ENCODE peak calls at places on chromosomes 12 and 14, in nine cellular contexts. T, H, Z, V, G, Y, U, C and J are unnamed samples.
A peak's percentile ranks its signal among the peaks of the same experiment; 100 is the strongest.

GRCh38 chr14:37034410-37035285 is 137.8 kb downstream of the SLC25A21 start:
- DNase-seq in C (no peak), V (peak; percentile 71), T (no peak), H (no peak), G (peak; percentile 24), Z (no peak), U (no peak), Y (peak; percentile 42), J (peak; percentile 48)

GRCh38 chr12:130655010-130655409 is 61.1 kb downstream of the RIMBP2 start:
- DNase-seq in G (no peak), Z (no peak), T (no peak), U (no peak), H (no peak), V (no peak), Y (no peak), C (no peak), J (no peak)

GRCh38 chr14:102320033-102320660 is 601 bp downstream of the ZNF839 start:
- DNase-seq in Y (peak; percentile 75), U (peak; percentile 49), H (no peak), T (peak; percentile 57), C (peak; percentile 47), G (peak; percentile 42), Z (peak; percentile 57), V (peak; percentile 57), J (peak; percentile 48)

GRCh38 chr12:79337891-79338290 is 352.9 kb downstream of the PAWR start:
- DNase-seq in U (no peak), T (no peak), C (no peak), Z (no peak), Y (no peak), G (no peak), H (no peak), V (no peak), J (no peak)

GRCh38 chr12:131950182-131950913 is 606 bp downstream of the EP400 start:
- DNase-seq in U (peak; percentile 58), Y (no peak), G (no peak), Z (peak; percentile 56), V (peak; percentile 35), T (peak; percentile 48), C (peak; percentile 45), H (no peak), J (no peak)

GRCh38 chr14:34676516-34677211 is 37.7 kb downstream of the CFL2 start:
- DNase-seq in C (no peak), Y (no peak), Z (no peak), V (no peak), U (no peak), H (no peak), T (no peak), G (no peak), J (no peak)

GRCh38 chr14:83849999-83850611 is 1679.8 kb upstream of the FLRT2 start:
- DNase-seq in T (no peak), G (no peak), H (no peak), U (no peak), C (no peak), V (peak; percentile 26), Z (no peak), Y (no peak), J (no peak)

GRCh38 chr14:69716483-69717187 is 50.3 kb upstream of the SRSF5 start:
- DNase-seq in V (no peak), T (no peak), G (peak; percentile 76), U (peak; percentile 82), Y (peak; percentile 99), H (no peak), C (peak; percentile 36), Z (no peak), J (peak; percentile 88)

GRCh38 chr12:3207858-3208257 is 130.7 kb downstream of the TSPAN9 start:
- DNase-seq in G (no peak), Z (no peak), Y (no peak), C (peak; percentile 56), U (peak; percentile 39), H (no peak), T (no peak), V (no peak), J (no peak)

GRCh38 chr14:90820958-90821357 is 4.7 kb upstream of the TTC7B start:
- DNase-seq in C (peak; percentile 66), Z (peak; percentile 63), Y (peak; percentile 48), G (peak; percentile 21), T (no peak), V (no peak), U (peak; percentile 93), H (peak; percentile 84), J (peak; percentile 50)

GRCh38 chr12:120903382-120903817 is 758 bp downstream of the SPPL3 start:
- DNase-seq in T (peak; percentile 71), Y (peak; percentile 16), Z (peak; percentile 80), C (peak; percentile 68), H (peak; percentile 91), U (peak; percentile 79), G (peak; percentile 31), V (peak; percentile 6), J (peak; percentile 19)

GRCh38 chr12:52627395-52628110 is 9.2 kb upstream of the KRT73 start:
- DNase-seq in H (no peak), V (no peak), T (no peak), Y (no peak), Z (no peak), U (no peak), G (no peak), C (no peak), J (no peak)

GRCh38 chr14:59398841-59399240 is 66.3 kb downstream of the GPR135 start:
- DNase-seq in G (no peak), Z (no peak), H (no peak), Y (peak; percentile 12), U (peak; percentile 63), C (peak; percentile 85), T (no peak), V (no peak), J (no peak)

DNA sequence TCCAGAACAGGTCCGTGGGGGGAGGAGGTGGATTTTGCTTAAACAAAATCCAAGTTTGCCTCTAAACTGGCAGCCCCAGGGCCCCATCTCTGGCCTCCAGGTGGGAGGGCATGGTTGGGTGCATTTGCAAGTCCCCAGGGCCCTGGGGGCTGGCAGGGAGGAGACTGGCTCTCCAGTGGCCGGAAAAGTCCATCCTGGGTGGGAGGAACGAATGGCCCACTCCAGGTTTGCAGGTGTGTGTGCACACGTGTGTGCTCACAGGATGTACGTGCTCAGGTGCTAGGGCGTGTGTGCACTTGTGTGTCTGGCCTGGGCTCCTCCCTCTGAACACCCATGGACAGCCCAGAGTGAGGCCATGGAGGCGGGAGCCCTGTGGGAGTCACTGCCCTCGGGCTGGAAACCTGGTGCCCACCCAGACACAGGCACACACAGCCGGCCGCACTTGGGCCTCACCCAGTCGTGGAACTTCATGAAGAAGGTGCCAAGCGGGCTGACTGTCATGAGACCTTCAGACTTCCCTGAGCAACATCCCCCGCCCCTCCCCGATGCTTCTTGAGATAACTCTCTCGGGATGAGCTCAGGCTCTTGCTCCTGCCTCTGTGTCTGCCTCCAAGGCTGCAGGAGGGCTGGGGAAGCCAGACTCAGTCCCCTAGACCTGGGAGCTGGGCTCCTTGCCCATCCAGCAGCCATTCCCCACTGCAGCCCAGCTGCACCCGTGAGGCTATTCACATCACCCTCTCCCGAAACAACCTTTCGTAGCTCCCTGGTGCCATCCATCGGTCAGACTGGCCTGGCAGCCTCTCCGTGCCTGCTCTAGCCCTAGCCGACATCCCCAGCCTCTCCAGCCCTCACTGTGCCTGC is 9.4 kb downstream of the AHNAK2 start:
- DNase-seq in Z (no peak), C (no peak), V (peak; percentile 36), T (peak; percentile 71), Y (peak; percentile 37), H (peak; percentile 69), U (no peak), G (no peak), J (peak; percentile 39)
- TF ChIP-seq CTCF in Z (no peak), C (no peak), V (no peak), T (no peak), Y (no peak), H (no peak), U (no peak), G (no peak), J (peak; percentile 5)

DNA sequence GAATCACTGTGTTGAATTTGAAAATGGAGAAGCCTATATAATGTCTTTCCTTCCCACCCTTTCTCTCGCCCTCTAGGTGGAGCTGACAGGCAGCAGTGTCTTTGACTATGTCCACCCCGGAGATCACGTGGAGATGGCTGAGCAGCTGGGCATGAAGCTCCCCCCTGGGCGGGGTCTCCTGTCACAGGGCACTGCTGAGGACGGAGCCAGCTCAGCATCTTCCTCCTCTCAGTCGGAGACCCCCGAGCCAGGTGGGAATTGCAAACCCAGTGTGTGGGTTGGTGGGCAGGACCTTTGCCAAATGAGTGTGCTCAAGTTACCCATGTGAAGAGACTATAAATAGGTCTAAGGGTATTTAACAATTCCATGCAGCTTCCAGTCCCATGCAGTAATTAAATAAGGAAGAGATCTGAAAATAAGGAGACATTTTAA is 274.7 kb downstream of the EGLN3 start:
- DNase-seq in C (peak; percentile 4), V (peak; percentile 74), H (peak; percentile 7), T (no peak), Y (peak; percentile 81), Z (peak; percentile 3), U (no peak), G (no peak), J (peak; percentile 65)
- TF ChIP-seq CTCF in C (peak; percentile 31), V (peak; percentile 71), H (no peak), T (peak; percentile 52), Y (peak; percentile 77), Z (no peak), U (no peak), G (peak; percentile 41), J (peak; percentile 58)

GRCh38 chr14:99809376-99809775 is 16.2 kb downstream of the EML1 start:
- DNase-seq in V (no peak), T (no peak), Y (peak; percentile 29), U (no peak), Z (no peak), H (peak; percentile 83), G (peak; percentile 89), C (no peak), J (peak; percentile 95)

GRCh38 chr14:99807413-99808132 is 14.4 kb downstream of the EML1 start:
- DNase-seq in U (no peak), V (no peak), Y (peak; percentile 14), G (no peak), T (no peak), Z (no peak), H (no peak), C (no peak), J (peak; percentile 37)

GRCh38 chr14:99809864-99810854 is 16.9 kb downstream of the EML1 start:
- DNase-seq in C (no peak), Z (no peak), G (no peak), H (peak; percentile 57), V (no peak), U (no peak), T (no peak), Y (no peak), J (peak; percentile 31)

GRCh38 chr14:99808133-99808505 is 14.9 kb downstream of the EML1 start:
- DNase-seq in U (no peak), Z (no peak), C (no peak), G (no peak), T (no peak), V (no peak), Y (peak; percentile 4), H (no peak), J (no peak)

DNA sequence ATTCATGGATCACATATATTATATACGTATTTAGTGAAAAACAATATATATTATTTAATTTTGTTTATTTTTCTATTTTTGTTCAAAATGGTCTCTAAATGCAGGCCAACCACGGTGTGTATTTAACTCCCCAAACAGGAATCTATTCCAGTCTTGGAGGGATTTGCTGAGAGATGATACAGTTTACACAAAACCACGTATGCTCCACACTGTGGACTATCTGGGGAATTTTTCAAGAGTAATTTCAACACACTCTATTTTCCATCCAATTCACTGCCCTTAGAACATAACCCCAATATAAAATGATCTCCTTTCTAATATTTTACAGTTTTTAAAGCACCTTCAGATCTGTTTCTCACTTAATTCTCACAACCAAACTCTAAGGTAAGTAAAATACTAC is 15.3 kb downstream of the EML1 start:
- DNase-seq in H (no peak), Y (peak; percentile 25), V (no peak), G (no peak), T (no peak), C (no peak), Z (no peak), U (no peak), J (peak; percentile 51)
- TF ChIP-seq CTCF in H (no peak), Y (no peak), V (no peak), G (no peak), T (no peak), C (no peak), Z (no peak), U (no peak), J (no peak)

GRCh38 chr12:113327000-113327399 is 7.9 kb downstream of the SLC8B1 start:
- DNase-seq in Z (no peak), H (no peak), Y (no peak), U (no peak), T (no peak), C (no peak), G (no peak), V (no peak), J (no peak)
- TF ChIP-seq CTCF in Z (no peak), H (no peak), Y (peak; percentile 45), U (no peak), T (peak; percentile 58), C (no peak), G (no peak), V (no peak), J (peak; percentile 2)